ENCODE peak calls at places on chromosome X, in five cellular contexts. V is germinal center; T is kidney tubule cell; M is fibroblast of pulmonary artery; N is stimulated activated effector memory CD8-positive, alpha-beta T cell treated with anti-CD3 and anti-CD28 coated beads, Interleukin-12 subunit alpha, Interleukin-12 subunit beta, amount 100 ng/mL, for 72 hours. L is an unnamed sample.

GRCh38 chrX:153644356-153645125 is 2.5 kb upstream of the DUSP9 start:
- DNase-seq in M (no peak), V (no peak), N (no peak), T (no peak), L (no peak)

GRCh38 chrX:46325312-46325877 is 219.8 kb downstream of the ZNF674 start:
- DNase-seq in V (no peak), M (peak; percentile 58), N (no peak), T (peak; percentile 98), L (no peak)

GRCh38 chrX:153645151-153645550 is 1.9 kb upstream of the DUSP9 start:
- DNase-seq in M (no peak), V (no peak), T (no peak), N (no peak), L (no peak)

GRCh38 chrX:110316351-110317078 is 1.4 kb downstream of the AMMECR1 start:
- DNase-seq in V (no peak), M (peak; percentile 17), T (no peak), N (no peak), L (no peak)

GRCh38 chrX:142680038-142680437 is 345.7 kb upstream of the SPANXN4 start:
- DNase-seq in T (no peak), M (no peak), V (no peak), N (no peak), L (no peak)

GRCh38 chrX:8815460-8816065 is 14.4 kb upstream of the FAM9A start:
- DNase-seq in N (peak; percentile 3), M (peak; percentile 53), T (peak; percentile 54), V (peak; percentile 15), L (peak; percentile 23)

GRCh38 chrX:155871934-155872333 is 9.2 kb upstream of the VAMP7 start:
- DNase-seq in M (no peak), T (no peak), N (no peak), V (no peak), L (no peak)

GRCh38 chrX:105765691-105766090 is 56.6 kb upstream of the NRK start:
- DNase-seq in T (no peak), V (no peak), M (no peak), N (no peak), L (no peak)

GRCh38 chrX:152903589-152903988 is 5.7 kb downstream of the ZNF185 start:
- DNase-seq in N (no peak), V (no peak), T (no peak), M (no peak), L (no peak)

GRCh38 chrX:99901091-99901490 is 509.0 kb downstream of the PCDH19 start:
- DNase-seq in N (no peak), V (no peak), M (no peak), T (no peak), L (no peak)

GRCh38 chrX:70979136-70979762 is 48.4 kb upstream of the SLC7A3 start:
- DNase-seq in M (peak; percentile 60), T (peak; percentile 52), V (no peak), N (no peak), L (no peak)

GRCh38 chrX:95318882-95319281 is 1365.8 kb upstream of the DIAPH2 start:
- DNase-seq in M (no peak), V (no peak), N (no peak), T (peak; percentile 6), L (no peak)

L was measured in memory B cell.